ENCODE peak calls at places on chromosomes 6 and 20, in five cellular contexts. D, O, L, C and K are unnamed samples.
A peak's percentile ranks its signal among the peaks of the same experiment; 100 is the strongest.

GRCh38 chr20:19588731-19589130 is 169.3 kb upstream of the RIN2 start:
- DNase-seq in C (no peak), L (no peak), D (no peak), O (no peak), K (no peak)

GRCh38 chr6:48626421-48626820 is 515.4 kb upstream of the PTCHD4 start:
- DNase-seq in O (no peak), D (no peak), C (no peak), L (no peak), K (no peak)

GRCh38 chr6:85669735-85670194 is 27.1 kb upstream of the SYNCRIP start:
- DNase-seq in C (peak; percentile 33), L (no peak), O (no peak), D (no peak), K (no peak)

GRCh38 chr6:21971540-21971939 is 325.3 kb downstream of the PRL start:
- DNase-seq in O (peak; percentile 42), D (no peak), C (no peak), L (no peak), K (no peak)

GRCh38 chr6:34104186-34104585 is 41.7 kb downstream of the GRM4 start:
- DNase-seq in L (no peak), O (no peak), C (no peak), D (no peak), K (no peak)

GRCh38 chr6:167115054-167115453 is 7.8 kb upstream of the CCR6 start:
- DNase-seq in C (no peak), D (peak; percentile 82), L (peak; percentile 49), O (no peak), K (no peak)

GRCh38 chr20:37450344-37450743 is 70.7 kb upstream of the NNAT start:
- DNase-seq in D (no peak), L (no peak), C (no peak), O (no peak), K (no peak)

GRCh38 chr6:93165850-93166249 is 253.5 kb downstream of the EPHA7 start:
- DNase-seq in D (no peak), O (no peak), C (no peak), L (no peak), K (no peak)

GRCh38 chr6:100339574-100340255 is 125.0 kb downstream of the SIM1 start:
- DNase-seq in O (no peak), D (no peak), C (no peak), L (no peak), K (no peak)

GRCh38 chr20:4091332-4092135 is 76.2 kb upstream of the RNF24 start:
- DNase-seq in C (peak; percentile 44), O (peak; percentile 77), D (peak; percentile 86), L (peak; percentile 67), K (no peak)

GRCh38 chr20:4767084-4767483 is 45.4 kb downstream of the PRND start:
- DNase-seq in C (no peak), O (no peak), D (no peak), L (no peak), K (no peak)

GRCh38 chr6:28944412-28945006 is 20.7 kb upstream of the TRIM27 start:
- DNase-seq in O (peak; percentile 79), D (peak; percentile 36), L (peak; percentile 81), C (no peak), K (peak; percentile 58)

GRCh38 chr6:116072368-116072767 is 11.7 kb upstream of the FRK start:
- DNase-seq in L (no peak), C (no peak), O (no peak), D (no peak), K (no peak)

GRCh38 chr6:158686791-158687381 is 37.0 kb downstream of the SYTL3 start:
- DNase-seq in C (no peak), L (no peak), D (no peak), O (no peak), K (no peak)

GRCh38 chr6:63804381-63804956 is 168.9 kb downstream of the PHF3 start:
- DNase-seq in D (no peak), O (no peak), C (no peak), L (no peak), K (peak; percentile 88)

GRCh38 chr6:118644007-118644406 is 7.4 kb downstream of the CEP85L start:
- DNase-seq in C (no peak), D (no peak), O (no peak), L (no peak), K (no peak)

GRCh38 chr20:57346477-57346876 is 4.6 kb upstream of the RAE1 start:
- DNase-seq in D (peak; percentile 70), L (peak; percentile 69), O (peak; percentile 86), C (no peak), K (peak; percentile 50)

GRCh38 chr6:139115980-139116758 is 18.7 kb upstream of the HECA start:
- DNase-seq in L (no peak), C (no peak), O (no peak), D (no peak), K (no peak)

GRCh38 chr20:29300579-29301551 is 1956.6 kb upstream of the DEFB115 start:
- DNase-seq in L (no peak), O (no peak), C (no peak), D (no peak), K (no peak)

GRCh38 chr6:127026247-127026646 is 92.2 kb upstream of the RSPO3 start:
- DNase-seq in O (no peak), D (no peak), C (no peak), L (no peak), K (no peak)